ENCODE peak calls at places on chromosomes 12 and 14, in eight cellular contexts. F, Q, H, K, V, U, O and S are unnamed samples.

GRCh38 chr12:101604132-101604531 is 9.4 kb downstream of the MYBPC1 start:
- DNase-seq in F (no peak), Q (no peak), H (no peak), K (no peak), V (no peak), U (no peak), O (no peak), S (no peak)

GRCh38 chr14:21171128-21171527 is 15.3 kb upstream of the OR5AU1 start:
- DNase-seq in F (no peak), Q (no peak), H (no peak), K (no peak), V (no peak), U (no peak), O (no peak), S (no peak)

GRCh38 chr12:46480282-46480681 is 107.7 kb upstream of the SLC38A2 start:
- DNase-seq in F (no peak), Q (no peak), H (no peak), K (no peak), V (no peak), U (no peak), O (no peak), S (no peak)

GRCh38 chr12:112839386-112839972 is 47.9 kb downstream of the RPH3A start:
- DNase-seq in F (no peak), Q (no peak), H (no peak), K (no peak), V (peak; percentile 24), U (no peak), O (no peak), S (peak; percentile 71)

GRCh38 chr14:68535404-68536024 is 257.4 kb downstream of the ZFP36L1 start:
- DNase-seq in F (no peak), Q (no peak), H (no peak), K (no peak), V (peak; percentile 76), U (no peak), O (no peak), S (peak; percentile 87)

GRCh38 chr12:77152623-77153193 is 87.3 kb upstream of the E2F7 start:
- DNase-seq in F (peak; percentile 21), Q (no peak), H (no peak), K (no peak), V (no peak), U (no peak), O (no peak), S (peak; percentile 51)

GRCh38 chr12:3453947-3454675 is 36.9 kb upstream of the PRMT8 start:
- DNase-seq in F (no peak), Q (no peak), H (no peak), K (no peak), V (peak; percentile 31), U (no peak), O (no peak), S (peak; percentile 29)

GRCh38 chr14:105379946-105380345 is 18.4 kb upstream of the TEX22 start:
- DNase-seq in F (no peak), Q (no peak), H (no peak), K (no peak), V (no peak), U (no peak), O (peak; percentile 43), S (no peak)

GRCh38 chr12:4850857-4851380 is 58.8 kb upstream of the KCNA1 start:
- DNase-seq in F (no peak), Q (no peak), H (no peak), K (no peak), V (no peak), U (no peak), O (no peak), S (no peak)

GRCh38 chr14:104446611-104447010 is 133.0 kb upstream of the C14orf180 start:
- DNase-seq in F (no peak), Q (no peak), H (no peak), K (no peak), V (no peak), U (no peak), O (no peak), S (no peak)

GRCh38 chr14:55713496-55713895 is 133.5 kb downstream of the KTN1 start:
- DNase-seq in F (no peak), Q (no peak), H (no peak), K (no peak), V (no peak), U (no peak), O (no peak), S (no peak)

GRCh38 chr12:43973993-43974392 is 138.1 kb downstream of the TMEM117 start:
- DNase-seq in F (no peak), Q (no peak), H (no peak), K (no peak), V (no peak), U (no peak), O (no peak), S (no peak)

GRCh38 chr12:20011200-20011599 is 357.1 kb upstream of the PDE3A start:
- DNase-seq in F (no peak), Q (no peak), H (no peak), K (no peak), V (no peak), U (no peak), O (no peak), S (no peak)